ENCODE peak calls at places on chromosomes 4 and X, in eight cellular contexts. X, T, L, G, B, E, A and H are unnamed samples. For H3K27me3, the result is how much of the 10 kb centered on the place peaks cover.

GRCh38 chr4:45350438-45350837 is 624.1 kb upstream of the GNPDA2 start:
- DNase-seq in X (no peak), T (no peak), L (no peak), G (peak), B (no peak), E (no peak), A (no peak), H (no peak)

GRCh38 chrX:1215123-1215823 is 2.8 kb upstream of the CRLF2 start:
- DNase-seq in X (no peak), T (no peak), L (no peak), G (no peak), B (no peak), E (peak), A (no peak), H (no peak)

GRCh38 chr4:1243451-1244080 is 5.4 kb downstream of the CTBP1 start:
- DNase-seq in X (no peak), T (peak), L (peak), G (no peak), B (peak), E (peak), A (no peak), H (peak)

GRCh38 chrX:87299563-87300160 is 217.9 kb upstream of the KLHL4 start:
- DNase-seq in X (no peak), T (no peak), L (no peak), G (peak), B (peak), E (no peak), A (no peak), H (no peak)

GRCh38 chr4:156778606-156779005 is 193.0 kb downstream of the PDGFC start:
- DNase-seq in X (no peak), T (no peak), L (no peak), G (no peak), B (no peak), E (no peak), A (no peak), H (no peak)

GRCh38 chrX:9369802-9370291 is 95.0 kb upstream of the TBL1X start:
- DNase-seq in X (no peak), T (no peak), L (no peak), G (no peak), B (no peak), E (no peak), A (no peak), H (no peak)

GRCh38 chr4:8224596-8225289 is 25.7 kb downstream of the SH3TC1 start:
- DNase-seq in X (no peak), T (no peak), L (no peak), G (no peak), B (no peak), E (peak), A (no peak), H (no peak)

GRCh38 chr4:140884431-140885058 is 128.4 kb upstream of the TBC1D9 start:
- DNase-seq in X (peak), T (peak), L (peak), G (peak), B (peak), E (no peak), A (peak), H (no peak)

GRCh38 chr4:15238720-15239119 is 189.1 kb upstream of the C1QTNF7 start:
- DNase-seq in X (no peak), T (no peak), L (peak), G (peak), B (peak), E (no peak), A (no peak), H (no peak)

GRCh38 chr4:167274346-167274745 is 40.1 kb upstream of the SPOCK3 start:
- DNase-seq in X (no peak), T (no peak), L (no peak), G (no peak), B (no peak), E (no peak), A (no peak), H (no peak)

GRCh38 chr4:31328921-31329320 is 608.8 kb downstream of the PCDH7 start:
- DNase-seq in X (no peak), T (no peak), L (no peak), G (no peak), B (no peak), E (no peak), A (no peak), H (no peak)

GRCh38 chrX:41382699-41383645 is 49.0 kb downstream of the DDX3X start:
- DNase-seq in X (no peak), T (peak), L (no peak), G (peak), B (no peak), E (no peak), A (no peak), H (no peak)

GRCh38 chrX:24266996-24267395 is 46.9 kb downstream of the SUPT20HL2 start:
- DNase-seq in X (no peak), T (no peak), L (no peak), G (no peak), B (no peak), E (no peak), A (no peak), H (no peak)

GRCh38 chr4:179989975-179990374 is 2253.2 kb upstream of the TENM3 start:
- DNase-seq in X (no peak), T (no peak), L (no peak), G (no peak), B (no peak), E (no peak), A (peak), H (no peak)

GRCh38 chrX:155027509-155028066 is 944 bp downstream of the FUNDC2 start:
- DNase-seq in X (no peak), T (no peak), L (no peak), G (no peak), B (no peak), E (no peak), A (no peak), H (no peak)

GRCh38 chr4:152032722-152033131 is 271.9 kb upstream of the GATB start:
- DNase-seq in X (peak), T (no peak), L (no peak), G (no peak), B (no peak), E (no peak), A (no peak), H (no peak)

GRCh38 chrX:24341795-24342194 is 18.6 kb upstream of the SUPT20HL1 start:
- DNase-seq in X (no peak), T (no peak), L (no peak), G (no peak), B (no peak), E (no peak), A (no peak), H (no peak)

GRCh38 chrX:265502-265901 is 15.7 kb upstream of the PLCXD1 start:
- DNase-seq in X (no peak), T (no peak), L (no peak), G (no peak), B (no peak), E (no peak), A (no peak), H (no peak)

GRCh38 chr4:54085284-54085683 is 14.7 kb upstream of the GSX2 start:
- DNase-seq in X (no peak), T (no peak), L (no peak), G (no peak), B (no peak), E (no peak), A (no peak), H (no peak)

GRCh38 chr4:88062311-88062710 is 54.9 kb downstream of the PKD2 start:
- DNase-seq in X (no peak), T (no peak), L (no peak), G (no peak), B (no peak), E (no peak), A (no peak), H (no peak)

GRCh38 chr4:113996599-113997177 is 17.2 kb upstream of the ARSJ start:
- DNase-seq in X (no peak), T (no peak), L (no peak), G (no peak), B (no peak), E (no peak), A (no peak), H (no peak)

GRCh38 chr4:128718793-128719192 is 90.7 kb upstream of the JADE1 start:
- DNase-seq in X (no peak), T (no peak), L (no peak), G (no peak), B (no peak), E (no peak), A (no peak), H (no peak)

GRCh38 chr4:187606581-187606980 is 389.0 kb upstream of the ZFP42 start:
- DNase-seq in X (no peak), T (peak), L (peak), G (peak), B (peak), E (no peak), A (peak), H (no peak)

GRCh38 chr4:60744767-60745166 is 455.4 kb upstream of the ADGRL3 start:
- DNase-seq in X (no peak), T (no peak), L (no peak), G (peak), B (no peak), E (no peak), A (no peak), H (no peak)

GRCh38 chr4:12173496-12173895 is 744.8 kb upstream of the HS3ST1 start:
- DNase-seq in X (no peak), T (no peak), L (no peak), G (no peak), B (no peak), E (no peak), A (no peak), H (no peak)

GRCh38 chr4:181822005-181822375 is 421.2 kb upstream of the TENM3 start:
- DNase-seq in X (no peak), T (no peak), L (peak), G (no peak), B (no peak), E (no peak), A (no peak), H (no peak)

GRCh38 chr4:65391814-65392213 is 278.5 kb downstream of the EPHA5 start:
- DNase-seq in X (no peak), T (no peak), L (no peak), G (no peak), B (no peak), E (no peak), A (no peak), H (no peak)

GRCh38 chr4:166293551-166293950 is 420.5 kb downstream of the TLL1 start:
- DNase-seq in X (no peak), T (no peak), L (no peak), G (no peak), B (no peak), E (no peak), A (no peak), H (no peak)

GRCh38 chr4:97984545-97985131 is 158.6 kb downstream of the STPG2 start:
- DNase-seq in X (no peak), T (no peak), L (no peak), G (peak), B (no peak), E (no peak), A (no peak), H (no peak)

GRCh38 chr4:118682928-118683327 is 2.3 kb upstream of the METTL14 start:
- DNase-seq in X (no peak), T (no peak), L (peak), G (peak), B (peak), E (no peak), A (peak), H (no peak)

GRCh38 chrX:5113128-5113527 is 1115.5 kb downstream of the NLGN4X start:
- DNase-seq in X (no peak), T (no peak), L (no peak), G (peak), B (no peak), E (no peak), A (no peak), H (no peak)

GRCh38 chr4:8706221-8707044 is 113.9 kb downstream of the CPZ start:
- DNase-seq in X (no peak), T (no peak), L (no peak), G (no peak), B (no peak), E (peak), A (no peak), H (peak)

GRCh38 chrX:46588263-46588662 is 14.7 kb downstream of the CHST7 start:
- DNase-seq in X (no peak), T (peak), L (no peak), G (peak), B (no peak), E (no peak), A (no peak), H (no peak)

GRCh38 chr4:85759392-85759791 is 284.4 kb downstream of the ARHGAP24 start:
- DNase-seq in X (no peak), T (no peak), L (no peak), G (no peak), B (no peak), E (no peak), A (no peak), H (no peak)

GRCh38 chrX:110444996-110445395 is 86.3 kb downstream of the RTL9 start:
- DNase-seq in X (no peak), T (no peak), L (no peak), G (no peak), B (no peak), E (no peak), A (no peak), H (no peak)
- H3K27me3 ChIP-seq in X (under half), T (under half), L (half or more), G (under half), B (under half), E (under half), A (under half), H (under half)

GRCh38 chrX:14903891-14904290 is 30.7 kb downstream of the MOSPD2 start:
- DNase-seq in X (no peak), T (no peak), L (no peak), G (no peak), B (no peak), E (no peak), A (no peak), H (no peak)

GRCh38 chrX:14899607-14900006 is 26.4 kb downstream of the MOSPD2 start:
- DNase-seq in X (no peak), T (no peak), L (no peak), G (no peak), B (peak), E (no peak), A (no peak), H (no peak)

GRCh38 chrX:14897042-14897441 is 23.8 kb downstream of the MOSPD2 start:
- DNase-seq in X (no peak), T (no peak), L (no peak), G (no peak), B (no peak), E (no peak), A (no peak), H (no peak)

DNA sequence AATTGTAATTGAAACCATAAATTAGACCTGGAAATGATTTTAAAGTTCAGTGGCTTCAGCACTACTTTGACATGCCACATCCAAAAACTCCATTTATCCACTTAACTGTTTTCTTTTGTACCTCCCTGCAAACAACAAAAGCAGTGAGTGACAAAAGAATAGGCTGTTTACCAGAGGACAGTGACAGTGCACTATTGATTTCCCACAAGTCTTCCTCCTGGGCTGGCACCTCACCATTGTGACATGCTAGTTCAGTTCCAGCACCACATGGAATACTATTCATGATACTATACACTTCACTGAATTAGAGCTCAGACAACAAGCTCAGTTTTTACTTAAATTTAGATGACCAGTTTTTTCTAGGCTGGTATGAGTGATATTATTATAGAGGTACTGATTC is 29.3 kb downstream of the MOSPD2 start:
- DNase-seq in X (no peak), T (no peak), L (no peak), G (no peak), B (no peak), E (no peak), A (no peak), H (no peak)
- TF ChIP-seq POLR2AphosphoS5 in X (no peak), T (no peak), L (no peak), G (no peak), B (no peak), E (no peak), A (no peak), H (no peak)

GRCh38 chr4:186441502-186441901 is 113.9 kb downstream of the MTNR1A start:
- DNase-seq in X (no peak), T (no peak), L (no peak), G (no peak), B (no peak), E (no peak), A (no peak), H (no peak)

GRCh38 chr4:186449954-186450353 is 105.4 kb downstream of the MTNR1A start:
- DNase-seq in X (no peak), T (no peak), L (no peak), G (no peak), B (no peak), E (no peak), A (peak), H (no peak)

DNA sequence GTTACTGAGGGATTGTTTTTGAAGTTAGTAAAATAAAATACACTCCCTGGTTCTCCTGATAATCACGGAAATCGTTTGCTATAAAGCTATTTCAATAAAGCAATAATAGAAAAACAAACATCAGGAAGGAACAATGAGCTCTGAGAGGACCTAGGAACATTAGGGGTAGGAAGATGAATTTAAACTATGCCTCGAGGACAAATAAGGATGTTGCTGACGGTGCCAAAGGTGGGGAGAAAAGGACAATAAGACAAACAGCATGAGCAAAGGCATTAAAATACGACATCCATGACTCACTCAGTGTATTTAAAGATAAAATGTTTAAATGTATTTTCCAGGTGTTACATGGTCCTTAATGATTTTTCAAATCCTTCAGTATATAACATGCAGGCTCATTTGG is 110.3 kb downstream of the MTNR1A start:
- DNase-seq in X (no peak), T (peak), L (no peak), G (no peak), B (no peak), E (no peak), A (no peak), H (no peak)
- H3K27me3 ChIP-seq in X (under half), T (under half), L (under half), G (under half), B (under half), E (under half), A (under half), H (under half)

GRCh38 chr4:173797296-173797695 is 267.3 kb upstream of the HAND2 start:
- DNase-seq in X (no peak), T (no peak), L (no peak), G (no peak), B (no peak), E (no peak), A (no peak), H (no peak)

GRCh38 chr4:173805884-173806283 is 275.9 kb upstream of the HAND2 start:
- DNase-seq in X (no peak), T (no peak), L (no peak), G (no peak), B (no peak), E (no peak), A (no peak), H (no peak)

GRCh38 chr4:173801876-173802713 is 272.1 kb upstream of the HAND2 start:
- DNase-seq in X (no peak), T (no peak), L (no peak), G (no peak), B (no peak), E (no peak), A (no peak), H (no peak)

GRCh38 chr4:173802714-173803022 is 272.6 kb upstream of the HAND2 start:
- DNase-seq in X (no peak), T (no peak), L (no peak), G (no peak), B (no peak), E (no peak), A (no peak), H (no peak)

GRCh38 chr4:173801361-173801760 is 271.3 kb upstream of the HAND2 start:
- DNase-seq in X (no peak), T (no peak), L (no peak), G (peak), B (no peak), E (no peak), A (no peak), H (no peak)
- TF ChIP-seq POLR2AphosphoS5 in X (no peak), T (no peak), L (no peak), G (no peak), B (no peak), E (no peak), A (no peak), H (no peak)

GRCh38 chrX:70292788-70293187 is 2.9 kb downstream of the KIF4A start:
- DNase-seq in X (no peak), T (no peak), L (no peak), G (no peak), B (no peak), E (no peak), A (no peak), H (no peak)

GRCh38 chrX:70293621-70294020 is 3.7 kb downstream of the KIF4A start:
- DNase-seq in X (no peak), T (no peak), L (no peak), G (no peak), B (no peak), E (no peak), A (no peak), H (no peak)

GRCh38 chrX:70289793-70290770 is at the start of the genes KIF4A and PDZD11:
- DNase-seq in X (peak), T (peak), L (peak), G (peak), B (peak), E (peak), A (peak), H (peak)

GRCh38 chrX:70289168-70289792 is 447 bp downstream of the PDZD11 start:
- DNase-seq in X (no peak), T (no peak), L (no peak), G (no peak), B (no peak), E (no peak), A (no peak), H (no peak)
- H3K27me3 ChIP-seq in X (under half), T (under half), L (under half), G (under half), B (under half), E (under half), A (under half), H (under half)

GRCh38 chr4:73067971-73068394 is 1.5 kb downstream of the COX18 start:
- DNase-seq in X (no peak), T (no peak), L (no peak), G (no peak), B (no peak), E (no peak), A (no peak), H (no peak)
- TF ChIP-seq POLR2AphosphoS5 in X (no peak), T (no peak), L (no peak), G (no peak), B (no peak), E (no peak), A (no peak), H (no peak)

GRCh38 chr4:177386416-177386815 is 55.8 kb downstream of the AGA start:
- DNase-seq in X (no peak), T (no peak), L (no peak), G (no peak), B (no peak), E (no peak), A (no peak), H (no peak)

GRCh38 chr4:177393236-177393635 is 49.0 kb downstream of the AGA start:
- DNase-seq in X (no peak), T (peak), L (no peak), G (no peak), B (no peak), E (no peak), A (no peak), H (no peak)

GRCh38 chr4:177396352-177396751 is 45.9 kb downstream of the AGA start:
- DNase-seq in X (no peak), T (no peak), L (no peak), G (no peak), B (no peak), E (no peak), A (no peak), H (no peak)

GRCh38 chr4:177391287-177391686 is 51.0 kb downstream of the AGA start:
- DNase-seq in X (no peak), T (no peak), L (no peak), G (no peak), B (no peak), E (no peak), A (no peak), H (no peak)

DNA sequence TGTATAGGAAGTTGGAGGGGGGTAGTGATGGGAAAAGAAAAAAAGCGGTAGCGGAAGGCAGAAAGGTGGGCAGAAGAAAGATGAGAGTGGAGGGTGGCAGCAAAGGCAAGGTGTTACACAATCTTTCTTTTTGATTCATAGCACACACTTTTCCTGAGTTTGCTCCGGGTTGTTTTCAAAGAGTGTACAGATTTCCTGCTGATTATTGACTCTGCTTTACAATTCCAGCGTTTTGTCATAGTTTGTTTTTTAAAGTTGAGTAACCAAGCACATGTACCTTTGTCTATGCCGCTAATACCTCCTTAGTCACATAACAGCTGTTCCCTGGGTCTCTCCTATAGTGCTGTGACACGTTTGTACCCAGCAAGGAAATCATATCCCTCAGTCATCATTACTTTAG is 50.3 kb downstream of the AGA start:
- DNase-seq in X (no peak), T (no peak), L (no peak), G (no peak), B (no peak), E (no peak), A (no peak), H (no peak)
- H3K27me3 ChIP-seq in X (under half), T (under half), L (under half), G (under half), B (under half), E (under half), A (under half), H (under half)

GRCh38 chr4:153252122-153252521 is 47.9 kb downstream of the TRIM2 start:
- DNase-seq in X (no peak), T (no peak), L (no peak), G (no peak), B (no peak), E (no peak), A (no peak), H (no peak)
- TF ChIP-seq POLR2AphosphoS5 in X (no peak), T (no peak), L (no peak), G (no peak), B (no peak), E (no peak), A (no peak), H (no peak)